ENCODE peak calls at places on chromosomes 3 and 15, in seven cellular contexts. One of them, this sample, is unnamed. For H3K9me3 and H3K27me3, the result is how much of the 10 kb centered on the place peaks cover.

GRCh38 chr3:63960048-63960711 is 48.0 kb upstream of the SCAANT1 start:
- DNase-seq in IMR-90: peak
- DNase-seq in body of pancreas: peak
- DNase-seq in HCT116: peak
- DNase-seq in ovary: no peak
- DNase-seq in suprapubic skin: no peak
- DNase-seq in tibial nerve: peak
- DNase-seq in this sample: no peak

GRCh38 chr3:160956785-160957184 is 148.4 kb downstream of the B3GALNT1 start:
- DNase-seq in IMR-90: peak
- DNase-seq in body of pancreas: no peak
- DNase-seq in HCT116: no peak
- DNase-seq in ovary: no peak
- DNase-seq in suprapubic skin: no peak
- DNase-seq in tibial nerve: no peak
- DNase-seq in this sample: no peak

GRCh38 chr3:184750684-184751083 is 38.8 kb upstream of the MAGEF1 start:
- DNase-seq in IMR-90: no peak
- DNase-seq in body of pancreas: peak
- DNase-seq in HCT116: no peak
- DNase-seq in ovary: no peak
- DNase-seq in suprapubic skin: no peak
- DNase-seq in tibial nerve: no peak
- DNase-seq in this sample: no peak

GRCh38 chr3:89212614-89213013 is 105.2 kb downstream of the EPHA3 start:
- DNase-seq in IMR-90: peak
- DNase-seq in body of pancreas: no peak
- DNase-seq in HCT116: no peak
- DNase-seq in ovary: no peak
- DNase-seq in suprapubic skin: no peak
- DNase-seq in tibial nerve: no peak
- DNase-seq in this sample: no peak

GRCh38 chr3:111210003-111210699 is 138.5 kb downstream of the NECTIN3 start:
- DNase-seq in IMR-90: peak
- DNase-seq in body of pancreas: no peak
- DNase-seq in HCT116: no peak
- DNase-seq in ovary: no peak
- DNase-seq in suprapubic skin: no peak
- DNase-seq in tibial nerve: no peak
- DNase-seq in this sample: no peak

GRCh38 chr3:24048843-24049242 is 103.8 kb downstream of the NR1D2 start:
- DNase-seq in IMR-90: no peak
- DNase-seq in body of pancreas: no peak
- DNase-seq in HCT116: no peak
- DNase-seq in ovary: no peak
- DNase-seq in suprapubic skin: no peak
- DNase-seq in tibial nerve: no peak
- DNase-seq in this sample: no peak

GRCh38 chr3:120062474-120062873 is 31.8 kb downstream of the GSK3B start:
- DNase-seq in IMR-90: peak
- DNase-seq in body of pancreas: no peak
- DNase-seq in HCT116: no peak
- DNase-seq in ovary: no peak
- DNase-seq in suprapubic skin: no peak
- DNase-seq in tibial nerve: no peak
- DNase-seq in this sample: no peak

GRCh38 chr3:67377299-67377698 is 277.1 kb downstream of the SUCLG2 start:
- DNase-seq in IMR-90: no peak
- DNase-seq in body of pancreas: no peak
- DNase-seq in HCT116: no peak
- DNase-seq in ovary: no peak
- DNase-seq in suprapubic skin: no peak
- DNase-seq in tibial nerve: no peak
- DNase-seq in this sample: no peak

GRCh38 chr3:142417302-142417701 is 30.5 kb downstream of the XRN1 start:
- DNase-seq in IMR-90: no peak
- DNase-seq in body of pancreas: no peak
- DNase-seq in HCT116: no peak
- DNase-seq in ovary: no peak
- DNase-seq in suprapubic skin: no peak
- DNase-seq in tibial nerve: no peak
- DNase-seq in this sample: no peak

GRCh38 chr3:113275876-113276580 is 64.7 kb downstream of the BOC start:
- DNase-seq in IMR-90: peak
- DNase-seq in body of pancreas: peak
- DNase-seq in HCT116: no peak
- DNase-seq in ovary: no peak
- DNase-seq in suprapubic skin: no peak
- DNase-seq in tibial nerve: peak
- DNase-seq in this sample: no peak

GRCh38 chr15:38504680-38505467 is 50.9 kb downstream of the FAM98B start:
- DNase-seq in IMR-90: peak
- DNase-seq in body of pancreas: no peak
- DNase-seq in HCT116: no peak
- DNase-seq in ovary: no peak
- DNase-seq in suprapubic skin: no peak
- DNase-seq in tibial nerve: no peak
- DNase-seq in this sample: no peak

GRCh38 chr3:69542265-69543079 is 156.6 kb upstream of the FRMD4B start:
- DNase-seq in IMR-90: no peak
- DNase-seq in body of pancreas: no peak
- DNase-seq in HCT116: no peak
- DNase-seq in ovary: peak
- DNase-seq in suprapubic skin: no peak
- DNase-seq in tibial nerve: no peak
- DNase-seq in this sample: no peak

GRCh38 chr3:175186511-175186910 is 327.4 kb downstream of the NAALADL2 start:
- DNase-seq in IMR-90: peak
- DNase-seq in body of pancreas: no peak
- DNase-seq in HCT116: no peak
- DNase-seq in ovary: no peak
- DNase-seq in suprapubic skin: no peak
- DNase-seq in tibial nerve: no peak
- DNase-seq in this sample: no peak

GRCh38 chr15:70792171-70792573 is 28.8 kb upstream of the UACA start:
- DNase-seq in IMR-90: peak
- DNase-seq in body of pancreas: no peak
- DNase-seq in HCT116: peak
- DNase-seq in ovary: no peak
- DNase-seq in suprapubic skin: no peak
- DNase-seq in tibial nerve: no peak
- DNase-seq in this sample: no peak

GRCh38 chr3:152365766-152366593 is 97.3 kb downstream of the MBNL1 start:
- DNase-seq in IMR-90: peak
- DNase-seq in body of pancreas: no peak
- DNase-seq in HCT116: no peak
- DNase-seq in ovary: no peak
- DNase-seq in suprapubic skin: no peak
- DNase-seq in tibial nerve: no peak
- DNase-seq in this sample: no peak

GRCh38 chr3:42936157-42936981 is 30.4 kb downstream of the ZNF662 start:
- DNase-seq in IMR-90: peak
- DNase-seq in body of pancreas: peak
- DNase-seq in HCT116: no peak
- DNase-seq in ovary: peak
- DNase-seq in suprapubic skin: peak
- DNase-seq in tibial nerve: no peak
- DNase-seq in this sample: no peak

GRCh38 chr15:99296386-99296785 is 45.1 kb downstream of the LRRC28 start:
- DNase-seq in IMR-90: no peak
- DNase-seq in body of pancreas: no peak
- DNase-seq in HCT116: no peak
- DNase-seq in ovary: no peak
- DNase-seq in suprapubic skin: no peak
- DNase-seq in tibial nerve: no peak
- DNase-seq in this sample: no peak

GRCh38 chr3:55485208-55485791 is 1.8 kb downstream of the WNT5A start:
- DNase-seq in IMR-90: peak
- DNase-seq in body of pancreas: peak
- DNase-seq in HCT116: no peak
- DNase-seq in ovary: peak
- DNase-seq in suprapubic skin: peak
- DNase-seq in tibial nerve: peak
- DNase-seq in this sample: no peak

DNA sequence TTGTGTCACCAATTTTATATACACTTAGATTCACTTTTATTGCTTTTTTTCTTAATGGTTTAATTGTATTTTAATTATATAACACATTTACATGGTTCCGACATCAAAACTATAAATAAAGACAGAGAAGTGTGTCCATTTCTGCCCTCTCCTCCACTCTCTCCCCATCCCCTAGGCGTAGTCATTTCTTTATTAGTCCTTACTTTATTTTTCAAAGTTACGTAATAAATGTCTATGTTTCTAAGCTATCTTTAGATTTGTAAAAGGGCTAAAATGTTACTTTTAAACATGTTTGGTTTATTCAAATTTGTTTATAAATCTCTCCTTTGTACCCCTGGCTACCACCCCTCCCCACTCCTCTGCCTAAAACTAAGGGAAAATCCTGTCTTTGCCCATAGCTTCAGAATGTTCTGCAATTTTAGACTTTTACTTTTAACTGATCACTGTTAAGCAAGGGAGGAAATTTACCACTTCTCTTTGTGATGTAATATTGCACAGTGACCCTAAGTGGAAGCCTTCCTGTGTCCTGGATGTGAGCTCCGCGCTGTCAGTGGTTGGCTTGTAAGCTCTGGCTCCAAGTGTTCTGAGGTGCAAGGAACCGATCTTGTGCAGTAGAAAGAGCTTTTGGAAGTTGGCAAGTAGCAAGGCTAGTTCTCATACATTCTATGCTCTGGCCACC is 10.6 kb upstream of the VILL start:
- DNase-seq in IMR-90: no peak
- DNase-seq in body of pancreas: no peak
- DNase-seq in HCT116: no peak
- DNase-seq in ovary: no peak
- DNase-seq in suprapubic skin: no peak
- DNase-seq in tibial nerve: no peak
- DNase-seq in this sample: no peak
- H3K9me3 ChIP-seq in IMR-90: under half
- H3K9me3 ChIP-seq in body of pancreas: under half
- H3K9me3 ChIP-seq in HCT116: under half
- H3K9me3 ChIP-seq in ovary: under half
- H3K9me3 ChIP-seq in suprapubic skin: under half
- H3K9me3 ChIP-seq in tibial nerve: under half
- H3K9me3 ChIP-seq in this sample: under half

DNA sequence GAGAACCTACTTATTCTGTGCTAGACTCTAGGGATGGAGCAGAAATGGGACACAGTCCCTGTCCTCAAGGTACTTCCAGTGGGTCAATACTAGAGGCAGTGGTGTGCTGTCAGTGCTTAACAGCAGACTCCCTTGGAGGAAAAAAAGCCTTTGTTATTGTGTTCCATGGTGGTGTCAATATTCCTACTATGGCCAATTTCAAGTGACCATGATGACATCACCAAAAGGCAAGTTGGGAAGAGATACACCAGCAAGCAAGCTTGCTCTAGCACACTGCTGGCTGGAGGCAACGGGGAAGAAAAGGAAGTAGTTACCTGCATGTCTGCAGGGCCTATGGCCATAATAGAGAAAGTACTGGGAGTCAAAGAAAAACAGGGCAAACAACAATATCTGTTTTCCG is 89.6 kb upstream of the ETV5 start:
- DNase-seq in IMR-90: no peak
- DNase-seq in body of pancreas: no peak
- DNase-seq in HCT116: no peak
- DNase-seq in ovary: no peak
- DNase-seq in suprapubic skin: no peak
- DNase-seq in tibial nerve: no peak
- DNase-seq in this sample: no peak
- H3K27me3 ChIP-seq in IMR-90: under half
- H3K27me3 ChIP-seq in body of pancreas: under half
- H3K27me3 ChIP-seq in HCT116: under half
- H3K27me3 ChIP-seq in ovary: under half
- H3K27me3 ChIP-seq in suprapubic skin: under half
- H3K27me3 ChIP-seq in tibial nerve: under half
- H3K27me3 ChIP-seq in this sample: under half

GRCh38 chr3:186783731-186784515 is 546 bp downstream of the EIF4A2 start:
- DNase-seq in IMR-90: peak
- DNase-seq in body of pancreas: peak
- DNase-seq in HCT116: no peak
- DNase-seq in ovary: peak
- DNase-seq in suprapubic skin: peak
- DNase-seq in tibial nerve: peak
- DNase-seq in this sample: no peak
- TF ChIP-seq POLR2A in IMR-90: no peak
- TF ChIP-seq POLR2A in body of pancreas: no peak
- TF ChIP-seq POLR2A in HCT116: no peak
- TF ChIP-seq POLR2A in ovary: peak
- TF ChIP-seq POLR2A in suprapubic skin: no peak
- TF ChIP-seq POLR2A in tibial nerve: peak
- TF ChIP-seq POLR2A in this sample: peak

GRCh38 chr3:148604270-148605085 is 93.2 kb upstream of the AGTR1 start:
- DNase-seq in IMR-90: peak
- DNase-seq in body of pancreas: no peak
- DNase-seq in HCT116: no peak
- DNase-seq in ovary: no peak
- DNase-seq in suprapubic skin: peak
- DNase-seq in tibial nerve: no peak
- DNase-seq in this sample: no peak

GRCh38 chr3:148600440-148600839 is 97.3 kb upstream of the AGTR1 start:
- DNase-seq in IMR-90: no peak
- DNase-seq in body of pancreas: no peak
- DNase-seq in HCT116: no peak
- DNase-seq in ovary: no peak
- DNase-seq in suprapubic skin: no peak
- DNase-seq in tibial nerve: no peak
- DNase-seq in this sample: no peak

GRCh38 chr3:148600902-148601765 is 96.6 kb upstream of the AGTR1 start:
- DNase-seq in IMR-90: no peak
- DNase-seq in body of pancreas: peak
- DNase-seq in HCT116: peak
- DNase-seq in ovary: no peak
- DNase-seq in suprapubic skin: no peak
- DNase-seq in tibial nerve: no peak
- DNase-seq in this sample: no peak

GRCh38 chr3:148599478-148599877 is 98.2 kb upstream of the AGTR1 start:
- DNase-seq in IMR-90: no peak
- DNase-seq in body of pancreas: no peak
- DNase-seq in HCT116: no peak
- DNase-seq in ovary: no peak
- DNase-seq in suprapubic skin: no peak
- DNase-seq in tibial nerve: no peak
- DNase-seq in this sample: no peak

GRCh38 chr3:148601766-148602685 is 95.7 kb upstream of the AGTR1 start:
- DNase-seq in IMR-90: peak
- DNase-seq in body of pancreas: no peak
- DNase-seq in HCT116: no peak
- DNase-seq in ovary: no peak
- DNase-seq in suprapubic skin: no peak
- DNase-seq in tibial nerve: no peak
- DNase-seq in this sample: no peak
- H3K9me3 ChIP-seq in IMR-90: under half
- H3K9me3 ChIP-seq in body of pancreas: under half
- H3K9me3 ChIP-seq in HCT116: under half
- H3K9me3 ChIP-seq in ovary: under half
- H3K9me3 ChIP-seq in suprapubic skin: under half
- H3K9me3 ChIP-seq in tibial nerve: under half
- H3K9me3 ChIP-seq in this sample: under half

GRCh38 chr3:35641920-35642532 is 2.7 kb downstream of the ARPP21 start:
- DNase-seq in IMR-90: no peak
- DNase-seq in body of pancreas: no peak
- DNase-seq in HCT116: no peak
- DNase-seq in ovary: no peak
- DNase-seq in suprapubic skin: no peak
- DNase-seq in tibial nerve: no peak
- DNase-seq in this sample: no peak
- H3K27me3 ChIP-seq in IMR-90: under half
- H3K27me3 ChIP-seq in body of pancreas: under half
- H3K27me3 ChIP-seq in HCT116: under half
- H3K27me3 ChIP-seq in ovary: under half
- H3K27me3 ChIP-seq in suprapubic skin: under half
- H3K27me3 ChIP-seq in tibial nerve: under half
- H3K27me3 ChIP-seq in this sample: under half

This sample was measured in vagina.